ENCODE peak calls at places on chromosomes 5 and 9, in nine cellular contexts. N is body of pancreas, K is brain microvascular endothelial cell, L is osteocyte, X is ovary, V is neural crest cell, Q is OCI-LY7, A is mucosa of descending colon, E is tibial nerve. F is an unnamed sample.

GRCh38 chr5:57299945-57300344 is 126.1 kb downstream of the GPBP1 start:
- DNase-seq in N (no peak), K (no peak), L (no peak), X (no peak), V (no peak), Q (no peak), A (no peak), E (no peak), F (no peak)

GRCh38 chr5:36683821-36684434 is 77.5 kb downstream of the SLC1A3 start:
- DNase-seq in N (no peak), K (no peak), L (no peak), X (no peak), V (no peak), Q (no peak), A (no peak), E (no peak), F (no peak)

GRCh38 chr5:95812100-95812472 is 10.4 kb downstream of the GLRX start:
- DNase-seq in N (no peak), K (no peak), L (no peak), X (no peak), V (no peak), Q (no peak), A (no peak), E (no peak), F (no peak)

GRCh38 chr5:175059687-175060194 is 335.4 kb downstream of the MSX2 start:
- DNase-seq in N (peak; percentile 13), K (peak; percentile 7), L (no peak), X (peak; percentile 22), V (peak; percentile 63), Q (no peak), A (peak; percentile 6), E (no peak), F (peak; percentile 29)

GRCh38 chr9:34572092-34572491 is 17.4 kb downstream of the CNTFR start:
- DNase-seq in N (no peak), K (no peak), L (no peak), X (no peak), V (no peak), Q (no peak), A (peak; percentile 89), E (no peak), F (no peak)

GRCh38 chr9:98214811-98215210 is 22.4 kb upstream of the CORO2A start:
- DNase-seq in N (no peak), K (no peak), L (no peak), X (no peak), V (no peak), Q (no peak), A (no peak), E (no peak), F (no peak)

GRCh38 chr5:16866220-16866619 is 69.9 kb downstream of the MYO10 start:
- DNase-seq in N (no peak), K (no peak), L (no peak), X (no peak), V (no peak), Q (no peak), A (no peak), E (no peak), F (no peak)

GRCh38 chr5:14871084-14871572 is 450 bp downstream of the ANKH start:
- DNase-seq in N (peak; percentile 38), K (no peak), L (no peak), X (peak; percentile 56), V (peak; percentile 25), Q (peak; percentile 40), A (peak; percentile 57), E (no peak), F (no peak)

GRCh38 chr5:9173281-9174048 is 372.4 kb downstream of the SEMA5A start:
- DNase-seq in N (no peak), K (peak; percentile 80), L (no peak), X (no peak), V (no peak), Q (no peak), A (no peak), E (no peak), F (no peak)

GRCh38 chr5:68343421-68343826 is 127.9 kb downstream of the PIK3R1 start:
- DNase-seq in N (peak; percentile 39), K (peak; percentile 91), L (no peak), X (no peak), V (no peak), Q (no peak), A (no peak), E (no peak), F (no peak)

GRCh38 chr5:6686916-6687409 is 26.3 kb upstream of the TENT4A start:
- DNase-seq in N (peak; percentile 38), K (peak; percentile 35), L (no peak), X (peak; percentile 47), V (peak; percentile 56), Q (no peak), A (peak; percentile 35), E (no peak), F (no peak)

GRCh38 chr9:100229136-100229535 is 123.6 kb downstream of the TEX10 start:
- DNase-seq in N (no peak), K (no peak), L (no peak), X (no peak), V (no peak), Q (no peak), A (no peak), E (no peak), F (no peak)

DNA sequence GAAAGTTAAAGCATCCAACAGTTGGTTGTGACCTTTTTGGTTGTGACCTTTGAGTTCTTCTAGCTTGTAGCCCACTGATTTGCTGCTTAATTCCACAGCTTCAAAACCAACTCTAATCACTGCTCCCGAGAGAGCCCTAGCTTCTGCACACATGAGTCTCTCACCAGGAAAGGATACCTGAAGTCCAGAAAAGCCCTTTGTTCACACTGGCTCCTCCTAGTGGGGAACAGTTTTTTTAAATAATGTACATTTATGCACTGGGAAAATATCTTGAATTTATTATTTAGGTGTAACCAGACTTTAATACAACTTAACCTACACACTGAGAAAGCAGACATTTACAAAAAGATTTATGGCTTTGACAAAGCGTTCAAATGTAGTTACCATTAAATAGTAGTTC is 120.2 kb upstream of the CCDC152 start:
- DNase-seq in N (no peak), K (no peak), L (no peak), X (no peak), V (no peak), Q (peak; percentile 10), A (no peak), E (no peak), F (no peak)
- TF ChIP-seq CTCF in N (peak; percentile 15), K (peak; percentile 57), L (no peak), X (no peak), V (no peak), Q (peak; percentile 66), A (no peak), E (no peak), F (no peak)

DNA sequence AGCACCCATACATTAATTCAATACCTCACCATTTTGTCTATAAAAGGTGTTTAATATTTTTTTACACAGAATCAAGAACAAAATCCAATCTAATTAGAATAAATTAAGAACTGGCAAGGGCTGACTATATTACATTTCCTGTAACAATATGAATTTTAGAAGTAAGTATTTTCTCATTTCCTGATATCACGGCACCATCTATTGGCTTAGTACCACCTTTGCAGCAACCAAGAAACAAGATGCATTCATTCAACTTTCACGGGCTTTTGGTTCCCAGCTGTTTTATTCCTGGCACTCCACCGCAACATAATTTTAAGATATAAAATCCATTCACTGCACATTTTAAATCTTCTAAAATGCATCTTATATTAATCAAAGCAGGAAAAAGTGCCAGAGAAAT is 20.6 kb downstream of the PSMB7 start:
- DNase-seq in N (no peak), K (no peak), L (no peak), X (no peak), V (no peak), Q (no peak), A (no peak), E (no peak), F (no peak)
- TF ChIP-seq CTCF in N (no peak), K (no peak), L (peak; percentile 37), X (no peak), V (no peak), Q (peak; percentile 65), A (no peak), E (no peak), F (no peak)

GRCh38 chr5:154849791-154850201 is 607 bp downstream of the FAXDC2 start:
- DNase-seq in N (no peak), K (no peak), L (no peak), X (no peak), V (no peak), Q (no peak), A (no peak), E (no peak), F (no peak)
- TF ChIP-seq CTCF in N (no peak), K (no peak), L (no peak), X (no peak), V (no peak), Q (no peak), A (no peak), E (no peak), F (no peak)

GRCh38 chr5:39555788-39556187 is 131.0 kb upstream of the DAB2 start:
- DNase-seq in N (no peak), K (no peak), L (no peak), X (no peak), V (no peak), Q (no peak), A (no peak), E (no peak), F (no peak)
- TF ChIP-seq CTCF in N (no peak), K (no peak), L (no peak), X (no peak), V (no peak), Q (no peak), A (no peak), E (no peak), F (no peak)

DNA sequence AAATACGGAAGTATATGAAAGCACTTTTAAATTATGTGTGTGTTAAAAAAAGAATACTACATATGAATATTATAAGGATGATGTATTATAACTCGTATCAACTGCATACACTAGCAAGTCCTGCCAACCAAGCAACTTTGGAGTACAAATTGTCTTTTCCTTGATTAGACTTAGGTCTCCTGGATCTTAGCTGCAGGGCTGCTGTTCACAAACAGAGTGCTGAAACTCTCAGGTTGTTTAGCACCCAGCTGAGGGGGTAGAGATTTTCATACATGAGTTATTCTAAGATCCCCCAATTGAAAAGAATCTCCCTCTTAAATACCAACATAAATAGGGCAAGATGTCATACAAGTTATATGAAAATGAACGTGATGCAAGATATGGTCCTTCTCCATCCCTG is 149.8 kb upstream of the TNC start:
- DNase-seq in N (no peak), K (no peak), L (no peak), X (no peak), V (no peak), Q (no peak), A (no peak), E (no peak), F (no peak)
- TF ChIP-seq CTCF in N (no peak), K (no peak), L (no peak), X (no peak), V (no peak), Q (no peak), A (no peak), E (no peak), F (no peak)

GRCh38 chr9:20884985-20885593 is 146.4 kb downstream of the HACD4 start:
- DNase-seq in N (peak; percentile 67), K (peak; percentile 60), L (no peak), X (peak; percentile 35), V (peak; percentile 48), Q (peak; percentile 50), A (peak; percentile 86), E (peak; percentile 26), F (no peak)
- TF ChIP-seq CTCF in N (peak; percentile 43), K (peak; percentile 79), L (peak; percentile 71), X (peak; percentile 24), V (peak; percentile 83), Q (peak; percentile 77), A (no peak), E (peak; percentile 42), F (peak; percentile 57)

GRCh38 chr5:29697786-29698414 is 1495.6 kb upstream of the CDH6 start:
- DNase-seq in N (no peak), K (no peak), L (no peak), X (no peak), V (no peak), Q (no peak), A (no peak), E (no peak), F (no peak)
- TF ChIP-seq CTCF in N (peak; percentile 20), K (no peak), L (peak; percentile 45), X (no peak), V (peak; percentile 56), Q (peak; percentile 40), A (no peak), E (no peak), F (no peak)

F was measured in mesothelial cell of epicardium.